ENCODE peak calls at places on chromosomes 4 and X, in seven cellular contexts. B is A549, Y is Calu3, N is uterus, H is astrocyte of the spinal cord, S is heart left ventricle, X is GM10248. T is an unnamed sample.

GRCh38 chr4:168636506-168637176 is 139.8 kb downstream of the PALLD start:
- DNase-seq in B (no peak), Y (no peak), N (no peak), H (peak; percentile 89), S (no peak), X (no peak), T (no peak)

GRCh38 chr4:169795585-169795984 is 37.8 kb upstream of the HPF1 start:
- DNase-seq in B (no peak), Y (no peak), N (no peak), H (peak; percentile 23), S (no peak), X (no peak), T (no peak)

GRCh38 chr4:189021831-189022230 is 882.6 kb downstream of the TRIML1 start:
- DNase-seq in B (no peak), Y (no peak), N (peak; percentile 33), H (no peak), S (no peak), X (no peak), T (no peak)

GRCh38 chrX:39753296-39753996 is 344.3 kb downstream of the BCOR start:
- DNase-seq in B (no peak), Y (peak; percentile 65), N (no peak), H (no peak), S (no peak), X (no peak), T (no peak)

GRCh38 chrX:13489451-13489850 is 80.0 kb upstream of the EGFL6 start:
- DNase-seq in B (no peak), Y (peak; percentile 70), N (peak; percentile 73), H (peak; percentile 63), S (no peak), X (no peak), T (no peak)

GRCh38 chr4:4866833-4867744 is 7.6 kb downstream of the MSX1 start:
- DNase-seq in B (no peak), Y (no peak), N (peak; percentile 83), H (peak; percentile 58), S (peak; percentile 63), X (no peak), T (no peak)

GRCh38 chr4:118280501-118281218 is 72.1 kb downstream of the PRSS12 start:
- DNase-seq in B (peak; percentile 18), Y (peak; percentile 58), N (no peak), H (peak; percentile 82), S (peak; percentile 28), X (peak; percentile 16), T (peak; percentile 57)

GRCh38 chrX:135410861-135411627 is 10.7 kb upstream of the SMIM10L2A start:
- DNase-seq in B (no peak), Y (no peak), N (no peak), H (no peak), S (no peak), X (no peak), T (no peak)

GRCh38 chr4:42149004-42149403 is 3.5 kb downstream of the BEND4 start:
- DNase-seq in B (no peak), Y (no peak), N (no peak), H (no peak), S (no peak), X (peak; percentile 42), T (no peak)

GRCh38 chr4:42151568-42152506 is 618 bp downstream of the BEND4 start:
- DNase-seq in B (no peak), Y (peak; percentile 13), N (no peak), H (no peak), S (peak; percentile 16), X (peak; percentile 91), T (peak; percentile 62)

GRCh38 chr4:42148453-42148852 is 4.0 kb downstream of the BEND4 start:
- DNase-seq in B (no peak), Y (no peak), N (no peak), H (no peak), S (no peak), X (no peak), T (no peak)

GRCh38 chr4:42150653-42151567 is 1.5 kb downstream of the BEND4 start:
- DNase-seq in B (no peak), Y (no peak), N (no peak), H (no peak), S (no peak), X (peak; percentile 68), T (no peak)

DNA sequence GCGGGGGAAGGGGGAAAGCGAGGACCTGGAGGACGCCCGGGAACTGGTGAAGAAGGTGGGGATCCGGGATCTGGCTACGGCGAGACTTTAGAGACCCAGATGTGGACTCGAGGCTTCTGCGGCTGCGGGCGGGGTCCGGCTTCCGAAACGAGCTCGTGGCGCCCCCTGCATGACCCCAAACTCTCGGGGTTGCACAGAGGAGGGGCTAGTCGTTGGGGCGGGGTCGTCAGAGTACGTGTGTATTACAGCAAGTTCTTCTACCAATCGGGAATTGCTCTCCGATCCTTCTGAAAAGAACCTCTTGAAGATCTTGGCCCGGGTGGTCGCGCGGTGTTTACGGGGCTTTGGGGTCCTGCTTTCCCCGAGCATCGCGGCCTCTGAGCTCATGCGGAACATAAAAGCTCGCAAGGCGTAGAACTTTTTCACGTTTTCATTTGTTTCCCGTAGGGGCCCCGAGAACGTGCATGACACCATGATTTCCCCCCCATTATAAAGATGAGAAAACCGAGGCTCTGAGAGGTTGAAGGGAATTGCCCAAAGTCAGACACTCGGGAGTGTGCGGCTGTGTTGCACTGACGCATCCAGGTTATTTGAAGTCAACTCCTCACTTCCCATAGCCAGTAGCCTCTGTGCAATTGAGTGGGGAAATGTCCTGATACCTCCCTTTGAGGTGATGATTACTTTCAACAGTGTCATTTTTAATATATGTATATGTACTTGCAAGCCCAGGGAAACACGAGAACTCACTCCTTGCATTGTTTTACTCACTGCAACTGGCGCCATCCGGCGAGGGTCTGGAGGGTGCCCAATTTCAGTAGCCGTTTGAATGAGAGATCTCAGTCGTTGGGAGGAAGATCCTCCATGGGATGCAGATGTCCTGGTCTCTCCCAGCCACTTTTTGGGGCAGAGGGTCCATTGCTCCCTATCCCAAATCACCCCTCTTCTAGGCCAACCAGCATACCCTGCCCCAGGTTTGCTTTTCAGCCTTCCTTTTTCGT is at the start of gene BEND4:
- DNase-seq in B (no peak), Y (no peak), N (no peak), H (no peak), S (no peak), X (peak; percentile 66), T (peak; percentile 29)
- TF ChIP-seq CTCF in B (no peak), Y (no peak), N (no peak), H (no peak), S (no peak), X (no peak), T (no peak)

DNA sequence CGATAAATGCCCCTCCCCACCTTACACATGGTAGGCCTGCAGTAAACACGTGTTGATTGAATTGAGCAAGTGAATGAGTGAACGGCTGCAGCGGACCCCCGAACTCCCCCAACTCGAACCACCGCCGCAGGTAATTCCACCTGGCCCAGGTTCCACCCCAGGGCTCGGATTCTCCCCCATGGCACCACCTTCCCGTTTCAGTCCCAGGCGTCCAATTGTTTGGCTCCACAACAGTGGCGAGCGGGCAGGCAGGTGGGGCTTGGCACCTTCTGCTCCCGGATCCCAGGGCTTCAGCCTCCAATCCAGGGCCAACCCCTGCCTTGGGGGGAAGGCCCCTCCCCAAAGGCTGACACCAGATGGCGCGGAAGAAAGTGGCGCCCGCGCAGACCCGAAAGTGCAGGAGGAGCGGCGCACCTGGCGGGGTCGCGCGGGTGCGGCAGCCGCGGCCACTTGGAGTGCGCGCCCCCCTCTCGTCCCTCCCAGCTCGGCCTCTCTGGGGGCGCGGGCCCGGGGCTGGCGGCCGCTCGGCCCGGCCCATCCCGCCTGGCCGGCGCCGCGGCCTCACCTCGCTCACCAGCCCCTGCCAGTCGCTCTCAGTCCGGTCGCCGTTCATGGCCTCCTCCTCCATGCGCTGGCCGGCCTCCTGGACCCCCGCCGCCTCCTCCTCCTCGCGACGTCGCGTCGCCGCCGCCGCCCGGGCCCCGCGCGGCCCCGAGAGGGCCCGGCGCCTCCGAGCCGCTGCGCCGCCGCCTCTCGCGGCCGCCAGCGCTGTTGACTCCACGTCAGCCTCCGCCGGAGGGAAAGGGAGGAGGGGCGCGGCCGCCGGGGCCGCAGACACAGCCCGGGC is at the start of gene CCDC149:
- DNase-seq in B (peak; percentile 64), Y (peak; percentile 81), N (peak; percentile 68), H (peak; percentile 52), S (peak; percentile 74), X (peak; percentile 39), T (peak; percentile 3)
- TF ChIP-seq CTCF in B (peak; percentile 8), Y (no peak), N (peak; percentile 1), H (no peak), S (no peak), X (no peak), T (no peak)

GRCh38 chr4:6134612-6135220 is 65.6 kb downstream of the JAKMIP1 start:
- DNase-seq in B (peak; percentile 31), Y (no peak), N (no peak), H (no peak), S (no peak), X (peak; percentile 63), T (peak; percentile 62)
- TF ChIP-seq CTCF in B (peak; percentile 18), Y (no peak), N (no peak), H (no peak), S (no peak), X (peak; percentile 26), T (no peak)

DNA sequence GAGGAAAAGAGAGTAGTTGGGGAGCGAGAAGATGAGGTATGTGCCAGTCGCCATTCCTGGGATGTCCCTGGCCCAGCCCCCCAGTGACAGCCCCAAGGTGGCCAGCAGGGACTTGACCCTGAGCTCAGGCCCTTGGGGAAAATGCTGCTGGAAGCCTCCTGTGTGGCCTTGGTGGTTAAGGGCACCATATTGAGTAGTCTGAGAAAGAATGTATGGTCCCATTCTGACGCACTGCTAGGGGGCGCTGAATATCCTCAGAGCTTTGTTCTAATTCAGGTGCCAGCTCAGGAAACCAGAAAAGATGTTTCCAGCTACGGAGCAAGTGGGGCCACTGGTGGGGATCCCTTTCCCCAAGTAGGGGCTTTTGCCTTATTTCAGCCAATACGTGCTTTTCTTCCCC is 14.0 kb upstream of the UBA6 start:
- DNase-seq in B (no peak), Y (no peak), N (no peak), H (no peak), S (no peak), X (no peak), T (no peak)
- TF ChIP-seq CTCF in B (no peak), Y (no peak), N (no peak), H (no peak), S (no peak), X (no peak), T (no peak)

T was measured in activated CD8-positive, alpha-beta T cell treated with anti-CD3 and anti-CD28 coated beads for 36 hours.